ENCODE peak calls at places on chromosomes 4 and X, in five cellular contexts. K, O, R, J and F are unnamed samples.

GRCh38 chr4:3792813-3793212 is 26.6 kb downstream of the ADRA2C start:
- DNase-seq in K (peak; percentile 8), O (no peak), R (no peak), J (peak; percentile 63), F (peak; percentile 77)

GRCh38 chrX:124346064-124346876 is at the start of gene SH2D1A:
- DNase-seq in K (no peak), O (no peak), R (no peak), J (no peak), F (no peak)

GRCh38 chr4:108270466-108271450 is 102.0 kb upstream of the LEF1 start:
- DNase-seq in K (no peak), O (no peak), R (no peak), J (no peak), F (no peak)

GRCh38 chrX:119537487-119537886 is 27.7 kb downstream of the STEEP1 start:
- DNase-seq in K (no peak), O (no peak), R (no peak), J (no peak), F (no peak)

GRCh38 chr4:98851806-98852205 is 77.1 kb downstream of the EIF4E start:
- DNase-seq in K (no peak), O (no peak), R (no peak), J (no peak), F (no peak)

GRCh38 chr4:110678517-110678916 is 55.6 kb upstream of the PITX2 start:
- DNase-seq in K (no peak), O (no peak), R (no peak), J (no peak), F (no peak)

GRCh38 chrX:4805559-4805958 is 1092.1 kb upstream of the PRKX start:
- DNase-seq in K (no peak), O (no peak), R (no peak), J (no peak), F (no peak)

GRCh38 chr4:151219938-151220337 is 57.0 kb upstream of the PRSS48 start:
- DNase-seq in K (no peak), O (no peak), R (no peak), J (no peak), F (no peak)

GRCh38 chr4:106315476-106315967 is 487 bp downstream of the TBCK start:
- DNase-seq in K (no peak), O (peak; percentile 67), R (no peak), J (peak; percentile 15), F (no peak)

GRCh38 chrX:132292753-132293152 is 73.5 kb upstream of the RAP2C start:
- DNase-seq in K (no peak), O (no peak), R (peak; percentile 16), J (no peak), F (no peak)

GRCh38 chrX:150841466-150842197 is 56.8 kb downstream of the CD99L2 start:
- DNase-seq in K (no peak), O (no peak), R (no peak), J (no peak), F (no peak)

GRCh38 chr4:9971711-9972110 is 49.6 kb downstream of the SLC2A9 start:
- DNase-seq in K (no peak), O (no peak), R (no peak), J (no peak), F (no peak)

GRCh38 chr4:1364748-1365147 is 17.7 kb downstream of the UVSSA start:
- DNase-seq in K (peak; percentile 40), O (no peak), R (no peak), J (no peak), F (no peak)

GRCh38 chr4:85499573-85499972 is 24.6 kb downstream of the ARHGAP24 start:
- DNase-seq in K (no peak), O (no peak), R (no peak), J (no peak), F (no peak)

GRCh38 chrX:55119712-55120111 is 30.9 kb downstream of the PAGE2 start:
- DNase-seq in K (no peak), O (no peak), R (no peak), J (no peak), F (no peak)

GRCh38 chrX:42714981-42715688 is 62.8 kb downstream of the PPP1R2C start:
- DNase-seq in K (peak; percentile 63), O (no peak), R (no peak), J (peak; percentile 79), F (peak; percentile 67)

GRCh38 chrX:42085836-42086235 is 162.5 kb upstream of the CASK start:
- DNase-seq in K (no peak), O (no peak), R (no peak), J (no peak), F (no peak)

GRCh38 chr4:77818077-77818666 is 996 bp downstream of the CNOT6L start:
- DNase-seq in K (peak; percentile 88), O (no peak), R (peak; percentile 39), J (peak; percentile 55), F (peak; percentile 65)

GRCh38 chrX:120560405-120560841 is 339 bp downstream of the CUL4B start:
- DNase-seq in K (peak; percentile 49), O (no peak), R (no peak), J (no peak), F (peak; percentile 12)